ENCODE peak calls at places on chromosomes 5 and 9, in nine cellular contexts. W, P, E, V, K, B, Z, Y and D are unnamed samples.

GRCh38 chr5:94248175-94248875 is 370.1 kb downstream of the KIAA0825 start:
- DNase-seq in W (no peak), P (no peak), E (no peak), V (no peak), K (no peak), B (no peak), Z (no peak), Y (no peak), D (no peak)

GRCh38 chr9:118954822-118955221 is 414.4 kb downstream of the BRINP1 start:
- DNase-seq in W (no peak), P (no peak), E (no peak), V (no peak), K (no peak), B (no peak), Z (no peak), Y (no peak), D (peak)

GRCh38 chr9:114717908-114718486 is 36.0 kb upstream of the TEX48 start:
- DNase-seq in W (no peak), P (no peak), E (no peak), V (no peak), K (no peak), B (no peak), Z (no peak), Y (no peak), D (no peak)

GRCh38 chr5:164362021-164362420 is 856.6 kb downstream of the MAT2B start:
- DNase-seq in W (no peak), P (no peak), E (no peak), V (no peak), K (no peak), B (no peak), Z (no peak), Y (no peak), D (no peak)

GRCh38 chr5:25090275-25090674 is 445.5 kb upstream of the CDH10 start:
- DNase-seq in W (no peak), P (no peak), E (no peak), V (no peak), K (no peak), B (no peak), Z (no peak), Y (no peak), D (no peak)

GRCh38 chr9:137669261-137669672 is 50.5 kb downstream of the EHMT1 start:
- DNase-seq in W (peak), P (no peak), E (no peak), V (no peak), K (no peak), B (no peak), Z (peak), Y (peak), D (no peak)

GRCh38 chr5:98581416-98581999 is 192.0 kb upstream of the RGMB start:
- DNase-seq in W (peak), P (no peak), E (peak), V (no peak), K (no peak), B (peak), Z (no peak), Y (no peak), D (no peak)

GRCh38 chr5:102554092-102554491 is 55.3 kb upstream of the SLCO6A1 start:
- DNase-seq in W (no peak), P (no peak), E (no peak), V (no peak), K (no peak), B (peak), Z (no peak), Y (no peak), D (no peak)

GRCh38 chr9:95852059-95853032 is 23.1 kb upstream of the ERCC6L2 start:
- DNase-seq in W (no peak), P (no peak), E (no peak), V (peak), K (no peak), B (peak), Z (peak), Y (no peak), D (no peak)

GRCh38 chr5:170836226-170836625 is 25.6 kb upstream of the RANBP17 start:
- DNase-seq in W (no peak), P (no peak), E (no peak), V (no peak), K (no peak), B (no peak), Z (no peak), Y (no peak), D (no peak)

GRCh38 chr5:139806111-139806510 is 10.5 kb downstream of the PSD2 start:
- DNase-seq in W (peak), P (no peak), E (no peak), V (no peak), K (no peak), B (no peak), Z (no peak), Y (no peak), D (no peak)

GRCh38 chr9:77673912-77674791 is 26.0 kb upstream of the GNA14 start:
- DNase-seq in W (no peak), P (no peak), E (no peak), V (no peak), K (no peak), B (peak), Z (no peak), Y (no peak), D (no peak)

GRCh38 chr5:142109356-142110045 is 922 bp downstream of the NDFIP1 start:
- DNase-seq in W (peak), P (no peak), E (no peak), V (peak), K (no peak), B (peak), Z (no peak), Y (no peak), D (peak)

GRCh38 chr5:148807845-148808244 is 18.6 kb upstream of the ADRB2 start:
- DNase-seq in W (peak), P (no peak), E (no peak), V (no peak), K (no peak), B (peak), Z (no peak), Y (no peak), D (no peak)

GRCh38 chr9:72396247-72397091 is 31.5 kb upstream of the ZFAND5 start:
- DNase-seq in W (no peak), P (no peak), E (peak), V (peak), K (no peak), B (peak), Z (no peak), Y (no peak), D (no peak)

GRCh38 chr5:172740483-172741205 is 30.4 kb downstream of the DUSP1 start:
- DNase-seq in W (peak), P (no peak), E (peak), V (no peak), K (peak), B (peak), Z (no peak), Y (peak), D (no peak)

GRCh38 chr5:127423173-127423798 is 94.2 kb upstream of the PRRC1 start:
- DNase-seq in W (no peak), P (no peak), E (no peak), V (no peak), K (no peak), B (no peak), Z (no peak), Y (no peak), D (no peak)

GRCh38 chr5:61817472-61818326 is 485.6 kb downstream of the ZSWIM6 start:
- DNase-seq in W (peak), P (peak), E (no peak), V (peak), K (no peak), B (peak), Z (no peak), Y (no peak), D (no peak)

GRCh38 chr9:129318121-129319075 is 140.3 kb upstream of the IER5L start:
- DNase-seq in W (no peak), P (no peak), E (no peak), V (no peak), K (peak), B (peak), Z (no peak), Y (peak), D (no peak)

GRCh38 chr9:134358968-134359319 is 32.7 kb downstream of the RXRA start:
- DNase-seq in W (no peak), P (no peak), E (no peak), V (no peak), K (no peak), B (no peak), Z (no peak), Y (no peak), D (no peak)

GRCh38 chr9:4490705-4491620 is 695 bp downstream of the SLC1A1 start:
- DNase-seq in W (no peak), P (no peak), E (no peak), V (peak), K (no peak), B (peak), Z (peak), Y (peak), D (no peak)

GRCh38 chr5:136036991-136037705 is 8.4 kb downstream of the TGFBI start:
- DNase-seq in W (no peak), P (no peak), E (no peak), V (peak), K (no peak), B (peak), Z (peak), Y (peak), D (no peak)

GRCh38 chr9:96604005-96604320 is 15.7 kb downstream of the CDC14B start:
- DNase-seq in W (peak), P (no peak), E (no peak), V (no peak), K (no peak), B (peak), Z (no peak), Y (no peak), D (no peak)

GRCh38 chr9:36207016-36207415 is 16.3 kb downstream of the CLTA start:
- DNase-seq in W (peak), P (no peak), E (no peak), V (peak), K (no peak), B (peak), Z (no peak), Y (no peak), D (no peak)

GRCh38 chr9:125732562-125732961 is 14.6 kb upstream of the PBX3 start:
- DNase-seq in W (no peak), P (no peak), E (no peak), V (no peak), K (no peak), B (peak), Z (no peak), Y (no peak), D (no peak)

GRCh38 chr5:160960592-160960991 is 108.6 kb upstream of the ATP10B start:
- DNase-seq in W (no peak), P (no peak), E (no peak), V (no peak), K (no peak), B (no peak), Z (no peak), Y (no peak), D (no peak)